ENCODE peak calls at places on chromosomes 11 and 22, in nine cellular contexts. V is tibial nerve; D is IMR-90; L is neural progenitor cell; H is naive thymus-derived CD4-positive, alpha-beta T cell; E is pancreas; F is PC-3; Q is foreskin fibroblast; G is fibroblast of lung. R is an unnamed sample.

GRCh38 chr11:8838248-8838647 is 72.7 kb upstream of the AKIP1 start:
- DNase-seq in V (peak), D (peak), L (no peak), H (no peak), E (no peak), F (no peak), Q (peak), G (peak), R (no peak)

GRCh38 chr11:15903246-15903645 is 453.1 kb downstream of the SOX6 start:
- DNase-seq in V (no peak), D (no peak), L (no peak), H (no peak), E (no peak), F (no peak), Q (no peak), G (no peak), R (no peak)

GRCh38 chr11:85752890-85753581 is 57.9 kb downstream of the SYTL2 start:
- DNase-seq in V (peak), D (no peak), L (no peak), H (peak), E (no peak), F (no peak), Q (no peak), G (no peak), R (peak)

GRCh38 chr22:23140385-23140784 is 1.4 kb downstream of the RSPH14 start:
- DNase-seq in V (no peak), D (no peak), L (no peak), H (no peak), E (no peak), F (no peak), Q (no peak), G (no peak), R (no peak)

GRCh38 chr11:57219021-57219627 is 17.9 kb downstream of the APLNR start:
- DNase-seq in V (peak), D (peak), L (no peak), H (no peak), E (no peak), F (no peak), Q (no peak), G (no peak), R (no peak)

GRCh38 chr22:50665738-50666137 is 6.9 kb upstream of the SHANK3 start:
- DNase-seq in V (no peak), D (no peak), L (no peak), H (no peak), E (peak), F (no peak), Q (no peak), G (no peak), R (no peak)

GRCh38 chr11:57560146-57560545 is 7.3 kb downstream of the UBE2L6 start:
- DNase-seq in V (no peak), D (no peak), L (no peak), H (no peak), E (no peak), F (peak), Q (no peak), G (no peak), R (no peak)

GRCh38 chr11:45145421-45146071 is 893 bp upstream of the PRDM11 start:
- DNase-seq in V (peak), D (peak), L (peak), H (peak), E (no peak), F (no peak), Q (peak), G (peak), R (no peak)

GRCh38 chr11:1238767-1239595 is 16.1 kb downstream of the MUC5B start:
- DNase-seq in V (no peak), D (no peak), L (peak), H (no peak), E (peak), F (peak), Q (no peak), G (no peak), R (no peak)

GRCh38 chr11:28743101-28743550 is 634.9 kb downstream of the METTL15 start:
- DNase-seq in V (no peak), D (peak), L (peak), H (no peak), E (no peak), F (peak), Q (no peak), G (peak), R (no peak)

GRCh38 chr11:86374586-86374985 is at the start of gene CCDC81:
- DNase-seq in V (no peak), D (no peak), L (peak), H (no peak), E (no peak), F (no peak), Q (no peak), G (peak), R (no peak)

GRCh38 chr22:42964994-42965699 is 49.8 kb downstream of the PACSIN2 start:
- DNase-seq in V (no peak), D (peak), L (no peak), H (no peak), E (no peak), F (peak), Q (peak), G (no peak), R (peak)

GRCh38 chr11:31442086-31442485 is 67.3 kb downstream of the IMMP1L start:
- DNase-seq in V (no peak), D (no peak), L (peak), H (no peak), E (no peak), F (peak), Q (no peak), G (no peak), R (no peak)

GRCh38 chr11:48129697-48130395 is 86.8 kb upstream of the OR4B1 start:
- DNase-seq in V (no peak), D (no peak), L (no peak), H (no peak), E (no peak), F (no peak), Q (no peak), G (peak), R (no peak)

GRCh38 chr11:72225411-72225951 is 914 bp downstream of the INPPL1 start:
- DNase-seq in V (no peak), D (no peak), L (peak), H (no peak), E (no peak), F (peak), Q (no peak), G (no peak), R (peak)

GRCh38 chr22:47357493-47357892 is 595.0 kb downstream of the TBC1D22A start:
- DNase-seq in V (no peak), D (no peak), L (no peak), H (no peak), E (no peak), F (no peak), Q (no peak), G (no peak), R (no peak)

GRCh38 chr22:44891791-44892190 is 118.0 kb downstream of the PHF21B start:
- DNase-seq in V (no peak), D (no peak), L (no peak), H (no peak), E (no peak), F (no peak), Q (no peak), G (no peak), R (no peak)

GRCh38 chr22:31081963-31082605 is 966 bp downstream of the SMTN start:
- DNase-seq in V (no peak), D (peak), L (no peak), H (no peak), E (no peak), F (peak), Q (peak), G (peak), R (no peak)

GRCh38 chr11:134452026-134452848 is 40.2 kb upstream of the B3GAT1 start:
- DNase-seq in V (no peak), D (no peak), L (no peak), H (no peak), E (no peak), F (no peak), Q (no peak), G (no peak), R (no peak)

GRCh38 chr11:114819028-114819427 is 140.7 kb downstream of the NXPE2 start:
- DNase-seq in V (no peak), D (no peak), L (no peak), H (no peak), E (no peak), F (no peak), Q (no peak), G (peak), R (no peak)

GRCh38 chr11:12139144-12139881 is 28.9 kb downstream of the MICAL2 start:
- DNase-seq in V (no peak), D (peak), L (no peak), H (no peak), E (no peak), F (no peak), Q (peak), G (peak), R (no peak)

GRCh38 chr11:28086569-28086968 is 21.4 kb downstream of the KIF18A start:
- DNase-seq in V (no peak), D (peak), L (no peak), H (no peak), E (no peak), F (peak), Q (peak), G (peak), R (no peak)

GRCh38 chr11:3808846-3809623 is 675 bp downstream of the PGAP2 start:
- DNase-seq in V (no peak), D (peak), L (peak), H (no peak), E (no peak), F (peak), Q (peak), G (peak), R (peak)

GRCh38 chr11:77195071-77195705 is 67.1 kb downstream of the MYO7A start:
- DNase-seq in V (no peak), D (no peak), L (no peak), H (no peak), E (peak), F (no peak), Q (no peak), G (no peak), R (no peak)

GRCh38 chr11:44880511-44880910 is 70.2 kb downstream of the TP53I11 start:
- DNase-seq in V (no peak), D (no peak), L (no peak), H (no peak), E (no peak), F (no peak), Q (no peak), G (no peak), R (no peak)

GRCh38 chr11:79209540-79210266 is 231.1 kb downstream of the TENM4 start:
- DNase-seq in V (no peak), D (peak), L (no peak), H (no peak), E (no peak), F (peak), Q (no peak), G (no peak), R (no peak)

GRCh38 chr11:10457901-10458300 is 2.8 kb downstream of the AMPD3 start:
- DNase-seq in V (no peak), D (no peak), L (no peak), H (no peak), E (no peak), F (no peak), Q (no peak), G (no peak), R (no peak)

GRCh38 chr11:10454506-10454901 is 560 bp upstream of the AMPD3 start:
- DNase-seq in V (no peak), D (no peak), L (no peak), H (no peak), E (no peak), F (no peak), Q (no peak), G (no peak), R (no peak)

GRCh38 chr11:10456519-10456918 is 1.5 kb downstream of the AMPD3 start:
- DNase-seq in V (no peak), D (no peak), L (peak), H (no peak), E (no peak), F (no peak), Q (no peak), G (no peak), R (no peak)

GRCh38 chr11:10454902-10455631 is at the start of gene AMPD3:
- DNase-seq in V (no peak), D (peak), L (peak), H (no peak), E (no peak), F (peak), Q (peak), G (peak), R (no peak)

GRCh38 chr11:10455637-10456487 is 798 bp downstream of the AMPD3 start:
- DNase-seq in V (peak), D (peak), L (peak), H (peak), E (no peak), F (peak), Q (peak), G (peak), R (peak)
- H3K4me3 ChIP-seq in V (peak), D (peak), L (peak), H (peak), E (no peak), F (peak), Q (peak), G (peak), R (peak)

DNA sequence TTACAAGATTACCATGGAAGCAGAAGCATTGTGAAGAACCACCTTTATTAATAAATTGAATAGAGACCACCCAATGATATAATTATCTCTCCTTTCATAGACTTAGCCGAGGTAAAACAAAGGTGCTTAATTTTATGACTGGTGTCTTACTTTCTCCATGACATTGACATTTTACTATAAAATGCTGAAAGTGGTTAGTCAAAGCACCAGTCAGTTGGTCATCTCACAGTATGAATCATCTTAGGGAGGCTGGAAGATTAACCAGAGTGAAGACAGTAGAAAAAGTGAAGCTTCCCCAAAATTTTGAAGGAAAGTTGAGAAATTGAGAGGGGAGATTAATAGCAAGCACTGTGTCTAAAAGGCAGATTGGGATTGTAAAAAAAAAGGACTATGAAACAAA is 557.5 kb upstream of the ANO5 start:
- DNase-seq in V (no peak), D (no peak), L (no peak), H (no peak), E (no peak), F (no peak), Q (no peak), G (no peak), R (no peak)
- H3K4me3 ChIP-seq in V (no peak), D (no peak), L (no peak), H (no peak), E (no peak), F (no peak), Q (no peak), G (no peak), R (no peak)

GRCh38 chr11:110982214-110982613 is 263.3 kb upstream of the POU2AF2 start:
- DNase-seq in V (no peak), D (no peak), L (no peak), H (no peak), E (no peak), F (no peak), Q (no peak), G (no peak), R (no peak)
- H3K4me3 ChIP-seq in V (no peak), D (no peak), L (no peak), H (no peak), E (no peak), F (no peak), Q (no peak), G (no peak), R (no peak)

GRCh38 chr11:66070604-66071325 is 693 bp downstream of the PACS1 start:
- DNase-seq in V (peak), D (peak), L (peak), H (no peak), E (peak), F (peak), Q (no peak), G (peak), R (no peak)
- H3K4me3 ChIP-seq in V (peak), D (peak), L (peak), H (peak), E (peak), F (peak), Q (peak), G (peak), R (peak)

DNA sequence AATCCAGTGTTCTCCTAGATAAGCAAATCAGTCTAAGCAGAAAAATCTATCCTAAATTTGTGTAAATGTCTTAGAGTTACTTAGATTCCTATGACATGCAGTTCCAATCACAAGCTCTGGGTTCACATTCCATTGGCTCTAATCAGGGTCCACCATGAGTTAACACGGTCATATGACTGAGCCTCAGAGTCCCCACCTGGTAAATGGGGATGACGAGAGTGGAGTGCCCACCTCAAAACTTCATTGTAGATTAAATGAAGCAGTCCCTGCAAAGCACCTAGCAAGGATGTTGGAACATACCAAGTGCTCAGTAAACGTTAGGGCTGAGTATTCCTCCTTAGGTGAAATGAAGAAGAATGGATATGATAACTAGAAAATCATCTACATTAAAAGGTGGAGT is 3.1 kb downstream of the ETS1 start:
- DNase-seq in V (no peak), D (no peak), L (no peak), H (no peak), E (no peak), F (no peak), Q (no peak), G (no peak), R (no peak)
- H3K4me3 ChIP-seq in V (no peak), D (no peak), L (no peak), H (no peak), E (no peak), F (no peak), Q (no peak), G (no peak), R (no peak)

R was measured in CD4-positive, CD25-positive, alpha-beta regulatory T cell.